ENCODE peak calls at places on chromosomes 3 and 15, in five cellular contexts. K, Y, H, U and O are unnamed samples.

GRCh38 chr15:71127083-71127482 is 11.8 kb downstream of the THSD4 start:
- DNase-seq in Y (no peak), H (no peak), U (no peak), K (no peak), O (no peak)

GRCh38 chr15:77033729-77034619 is 36.9 kb downstream of the TSPAN3 start:
- DNase-seq in H (peak), U (no peak), Y (no peak), K (peak), O (no peak)

GRCh38 chr15:67189326-67190051 is 65.0 kb downstream of the AAGAB start:
- DNase-seq in U (no peak), Y (no peak), H (no peak), K (no peak), O (no peak)

GRCh38 chr3:174949523-174949922 is 90.4 kb downstream of the NAALADL2 start:
- DNase-seq in U (peak), H (no peak), K (peak), Y (no peak), O (peak)

GRCh38 chr15:54307252-54307902 is 329.1 kb downstream of the UNC13C start:
- DNase-seq in U (no peak), K (no peak), H (no peak), Y (no peak), O (no peak)

GRCh38 chr15:44782516-44782915 is 46.2 kb downstream of the TRIM69 start:
- DNase-seq in K (no peak), H (no peak), Y (no peak), U (peak), O (peak)

GRCh38 chr3:175914785-175915184 is 1055.7 kb downstream of the NAALADL2 start:
- DNase-seq in U (no peak), K (no peak), H (no peak), Y (no peak), O (no peak)

GRCh38 chr3:21421096-21421495 is 329.9 kb downstream of the ZNF385D start:
- DNase-seq in Y (no peak), H (no peak), U (no peak), K (no peak), O (no peak)

GRCh38 chr3:67291287-67292252 is 293.5 kb downstream of the KBTBD8 start:
- DNase-seq in Y (no peak), H (no peak), U (no peak), K (no peak), O (peak)

GRCh38 chr3:14487821-14488220 is 52.3 kb downstream of the GRIP2 start:
- DNase-seq in H (peak), K (peak), U (no peak), Y (no peak), O (no peak)

GRCh38 chr3:16770021-16770420 is 114.7 kb upstream of the PLCL2 start:
- DNase-seq in Y (no peak), U (no peak), K (peak), H (no peak), O (no peak)

GRCh38 chr3:23659840-23660430 is 145.8 kb upstream of the UBE2E1 start:
- DNase-seq in K (no peak), U (no peak), H (no peak), Y (no peak), O (no peak)

GRCh38 chr15:70875001-70875782 is 17.0 kb downstream of the THAP10 start:
- DNase-seq in K (peak), U (peak), Y (no peak), H (no peak), O (peak)

GRCh38 chr15:68354268-68354667 is 76.7 kb downstream of the FEM1B start:
- DNase-seq in U (no peak), Y (no peak), K (no peak), H (no peak), O (no peak)

GRCh38 chr15:71575474-71576045 is 234.8 kb upstream of the NR2E3 start:
- DNase-seq in U (no peak), H (no peak), Y (no peak), K (no peak), O (peak)

GRCh38 chr3:115548611-115549010 is 74.7 kb upstream of the GAP43 start:
- DNase-seq in H (no peak), U (no peak), Y (no peak), K (no peak), O (no peak)

GRCh38 chr3:184805351-184806038 is 6.5 kb upstream of the VPS8 start:
- DNase-seq in U (no peak), Y (peak), H (no peak), K (no peak), O (no peak)

GRCh38 chr3:37556789-37557301 is 304.8 kb upstream of the CTDSPL start:
- DNase-seq in K (no peak), U (no peak), H (no peak), Y (no peak), O (no peak)

GRCh38 chr3:98027084-98027445 is 8.1 kb downstream of the GABRR3 start:
- DNase-seq in Y (peak), K (no peak), U (no peak), H (no peak), O (peak)

GRCh38 chr3:57756528-57757401 is 656 bp downstream of the SLMAP start:
- DNase-seq in H (peak), Y (no peak), K (peak), U (peak), O (peak)